ENCODE peak calls at places on chromosomes 16 and 17, in seven cellular contexts. W is IMR-90, R is mesenchymal stem cell, Z is mesendoderm, U is neuronal stem cell, G is H9, J is H1. T is an unnamed sample.

GRCh38 chr16:28101533-28101890 is 38.0 kb upstream of the GSG1L start:
- DNase-seq in R (no peak), W (no peak), J (no peak), Z (no peak), U (no peak), G (no peak), T (no peak)

GRCh38 chr16:67182288-67182687 is 1.5 kb downstream of the MATCAP1 start:
- DNase-seq in R (peak), Z (no peak), J (no peak), W (peak), G (no peak), U (no peak), T (no peak)

GRCh38 chr17:4604111-4604644 is 19.8 kb downstream of the SMTNL2 start:
- DNase-seq in R (peak), G (no peak), U (no peak), W (peak), J (no peak), Z (no peak), T (peak)

GRCh38 chr16:12688972-12689850 is 114.5 kb downstream of the CPPED1 start:
- DNase-seq in Z (no peak), J (no peak), W (no peak), R (no peak), U (no peak), G (no peak), T (no peak)

GRCh38 chr16:53504161-53504663 is 1.2 kb upstream of the AKTIP start:
- DNase-seq in Z (peak), R (no peak), J (no peak), W (peak), G (no peak), U (no peak), T (no peak)

GRCh38 chr17:57572062-57572461 is 173.0 kb downstream of the CCDC182 start:
- DNase-seq in U (no peak), J (no peak), G (no peak), W (no peak), R (no peak), Z (no peak), T (no peak)

GRCh38 chr16:67169011-67169451 is 1.3 kb upstream of the NOL3 start:
- DNase-seq in Z (peak), J (no peak), U (no peak), W (no peak), R (no peak), G (peak), T (no peak)

GRCh38 chr17:4247981-4248388 is 15.8 kb downstream of the ANKFY1 start:
- DNase-seq in Z (peak), U (no peak), G (peak), J (no peak), R (no peak), W (no peak), T (peak)

GRCh38 chr16:84339316-84339715 is 29.0 kb upstream of the ATP2C2 start:
- DNase-seq in W (no peak), G (no peak), R (no peak), Z (no peak), J (no peak), U (no peak), T (no peak)

GRCh38 chr16:71956500-71956899 is 43.7 kb downstream of the PKD1L3 start:
- DNase-seq in Z (no peak), J (no peak), G (no peak), W (no peak), R (no peak), U (no peak), T (no peak)

GRCh38 chr16:76338472-76338871 is 61.3 kb downstream of the CNTNAP4 start:
- DNase-seq in R (no peak), Z (no peak), U (no peak), W (no peak), G (no peak), J (no peak), T (no peak)
- H4K8ac ChIP-seq in R (no peak), Z (no peak), U (no peak), W (no peak), G (no peak), J (no peak), T (no peak)

GRCh38 chr16:29663829-29664132 is 734 bp downstream of the SPN start:
- DNase-seq in U (no peak), J (no peak), G (no peak), Z (no peak), W (no peak), R (no peak), T (no peak)

GRCh38 chr16:29667755-29668154 is 4.7 kb downstream of the SPN start:
- DNase-seq in U (no peak), R (no peak), G (no peak), Z (no peak), W (no peak), J (no peak), T (no peak)

GRCh38 chr16:29663020-29663828 is at the start of gene SPN:
- DNase-seq in R (no peak), U (no peak), W (no peak), Z (no peak), J (no peak), G (no peak), T (no peak)

GRCh38 chr16:29664133-29664912 is 1.3 kb downstream of the SPN start:
- DNase-seq in R (no peak), Z (no peak), G (no peak), J (no peak), U (no peak), W (no peak), T (no peak)

DNA sequence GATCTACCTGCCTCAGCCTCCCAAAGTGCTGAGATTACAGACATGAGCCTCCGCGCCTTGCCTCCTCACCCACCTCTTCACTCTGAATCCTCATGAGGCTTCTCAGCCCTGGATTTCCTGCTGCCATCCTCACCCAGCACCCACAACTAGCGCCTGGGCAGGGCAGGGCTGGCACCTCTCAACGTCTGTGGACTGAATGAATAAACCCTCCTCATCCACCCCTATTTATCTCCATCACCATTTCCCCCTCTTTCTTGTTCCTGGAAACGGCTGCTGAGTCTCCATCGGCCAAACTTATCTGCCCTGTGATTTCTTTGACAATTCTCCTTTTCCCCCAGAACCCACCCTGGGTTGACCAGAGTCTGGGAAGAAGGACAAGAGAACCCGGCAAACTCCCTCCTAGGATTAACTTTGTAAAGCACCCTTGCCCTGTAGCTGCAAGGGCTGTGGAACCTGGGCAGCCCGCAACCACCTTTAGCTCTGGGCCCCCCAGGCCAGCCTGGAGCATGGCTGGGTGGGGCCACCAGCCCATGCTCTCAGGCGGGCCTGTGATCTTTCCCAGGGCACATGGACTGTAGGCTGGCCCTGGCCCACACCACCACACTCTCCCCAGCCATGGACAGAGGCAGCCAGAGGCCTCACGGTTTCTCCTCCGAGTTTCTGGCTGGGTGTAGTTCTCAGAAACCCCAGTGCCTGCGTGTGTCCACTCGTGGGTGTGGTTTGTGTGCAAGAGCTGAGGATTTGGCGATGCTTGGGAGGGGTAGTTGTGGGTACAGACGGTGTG is 2.4 kb downstream of the SPN start:
- DNase-seq in Z (no peak), R (no peak), W (no peak), G (no peak), U (no peak), J (no peak), T (no peak)
- H4K8ac ChIP-seq in Z (no peak), R (no peak), W (no peak), G (no peak), U (no peak), J (no peak), T (no peak)

DNA sequence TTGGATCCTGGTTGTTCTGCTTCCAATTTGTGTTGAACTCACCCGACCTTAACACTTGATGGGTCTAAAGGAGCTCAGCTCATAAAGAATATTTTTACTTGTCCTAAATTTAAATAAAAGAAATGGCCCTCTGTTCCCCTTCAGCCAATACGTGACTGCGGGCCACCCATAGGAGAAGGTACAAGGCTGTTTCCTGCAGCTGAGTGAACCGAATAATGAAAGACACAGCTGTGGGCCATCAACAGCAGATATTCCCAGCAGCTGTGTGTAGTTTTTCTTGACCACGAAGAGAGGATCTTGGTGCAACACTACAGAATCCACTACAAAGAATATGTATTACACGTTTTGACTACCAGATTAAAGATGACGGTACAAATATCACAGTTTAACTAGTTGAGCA is 1431.6 kb downstream of the CDH11 start:
- DNase-seq in Z (no peak), W (no peak), U (no peak), J (no peak), R (no peak), G (no peak), T (no peak)
- H4K8ac ChIP-seq in Z (no peak), W (no peak), U (no peak), J (no peak), R (no peak), G (no peak), T (no peak)

GRCh38 chr16:78215222-78215621 is 115.8 kb downstream of the WWOX start:
- DNase-seq in G (no peak), J (no peak), W (no peak), R (no peak), U (no peak), Z (no peak), T (no peak)

GRCh38 chr16:78224342-78224741 is 124.9 kb downstream of the WWOX start:
- DNase-seq in R (no peak), G (no peak), Z (no peak), U (no peak), J (no peak), W (no peak), T (no peak)

GRCh38 chr16:78216166-78216745 is 116.8 kb downstream of the WWOX start:
- DNase-seq in R (peak), W (no peak), Z (no peak), G (no peak), U (no peak), J (no peak), T (peak)

GRCh38 chr16:78220571-78220970 is 121.1 kb downstream of the WWOX start:
- DNase-seq in J (no peak), U (no peak), R (peak), W (no peak), G (no peak), Z (no peak), T (peak)
- H4K8ac ChIP-seq in J (no peak), U (no peak), R (no peak), W (no peak), G (no peak), Z (no peak), T (no peak)

GRCh38 chr16:23103603-23104002 is 45.6 kb downstream of the USP31 start:
- DNase-seq in Z (no peak), G (no peak), R (no peak), J (no peak), U (no peak), W (no peak), T (no peak)
- H4K8ac ChIP-seq in Z (no peak), G (no peak), R (no peak), J (peak), U (no peak), W (no peak), T (no peak)

GRCh38 chr17:82201498-82201910 is 11.1 kb downstream of the CCDC57 start:
- DNase-seq in U (no peak), R (no peak), W (no peak), G (no peak), J (no peak), Z (no peak), T (no peak)
- H4K8ac ChIP-seq in U (peak), R (peak), W (no peak), G (no peak), J (peak), Z (no peak), T (no peak)

DNA sequence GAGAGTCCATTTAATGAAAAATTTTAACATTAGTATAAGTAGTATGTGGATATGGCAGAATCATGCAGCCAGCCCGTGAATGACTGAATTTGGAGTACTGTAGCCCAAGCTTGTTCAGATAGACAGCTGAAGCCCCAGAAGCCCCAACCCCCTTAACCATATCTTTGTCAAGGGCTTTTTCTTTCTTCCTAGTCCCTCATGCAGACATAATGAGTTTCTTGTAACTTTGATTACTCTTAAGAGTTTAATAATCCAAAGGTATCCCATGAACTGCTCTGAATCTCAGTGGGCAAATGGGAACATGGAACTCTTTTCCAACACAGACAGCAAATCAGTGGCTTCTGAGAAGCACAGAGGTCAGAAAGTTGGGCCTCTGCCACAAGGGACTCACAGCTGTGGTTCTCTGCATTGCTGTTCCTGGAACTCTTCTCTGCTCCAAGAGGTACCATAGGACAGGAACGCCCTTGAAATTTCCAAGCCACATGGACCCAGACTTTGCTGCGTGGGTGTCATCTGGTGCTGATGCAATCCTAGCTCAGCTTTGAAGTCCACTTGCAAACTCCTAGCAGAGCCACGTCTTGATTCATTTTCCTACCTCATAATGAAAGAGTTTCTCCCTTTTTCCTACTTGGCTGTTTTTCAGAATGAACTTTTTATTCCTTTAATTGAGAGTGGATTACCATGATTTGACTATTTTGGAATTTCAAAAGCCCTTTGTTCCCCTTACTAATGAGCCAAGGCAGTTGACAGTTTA is 18.1 kb downstream of the LYRM1 start:
- DNase-seq in J (no peak), Z (no peak), G (no peak), W (peak), U (no peak), R (peak), T (no peak)
- H4K8ac ChIP-seq in J (no peak), Z (no peak), G (no peak), W (no peak), U (no peak), R (no peak), T (no peak)

T was measured in trophoblast cell.